ENCODE peak calls at places on chromosomes 1 and 21, in six cellular contexts. One of them, this sample, is unnamed.

GRCh38 chr1:63322944-63323865 is 838 bp downstream of the FOXD3 start:
- DNase-seq in A549: peak
- DNase-seq in cerebellar cortex: no peak
- DNase-seq in AG08396: peak
- DNase-seq in activated gamma-delta T cell treated with anti-CD3 and anti-CD28 coated beads, Interleukin-2, amount 50 U/mL, for 16 hours: no peak
- DNase-seq in adrenal gland: no peak
- DNase-seq in this sample: peak

GRCh38 chr1:209600541-209600940 is 17.0 kb downstream of the CAMK1G start:
- DNase-seq in A549: no peak
- DNase-seq in cerebellar cortex: no peak
- DNase-seq in AG08396: no peak
- DNase-seq in activated gamma-delta T cell treated with anti-CD3 and anti-CD28 coated beads, Interleukin-2, amount 50 U/mL, for 16 hours: no peak
- DNase-seq in adrenal gland: no peak
- DNase-seq in this sample: no peak

GRCh38 chr1:223628233-223628632 is 37.3 kb downstream of the CAPN8 start:
- DNase-seq in A549: peak
- DNase-seq in cerebellar cortex: peak
- DNase-seq in AG08396: peak
- DNase-seq in activated gamma-delta T cell treated with anti-CD3 and anti-CD28 coated beads, Interleukin-2, amount 50 U/mL, for 16 hours: peak
- DNase-seq in adrenal gland: peak
- DNase-seq in this sample: no peak

GRCh38 chr21:45317401-45318145 is 29.9 kb upstream of the POFUT2 start:
- DNase-seq in A549: no peak
- DNase-seq in cerebellar cortex: no peak
- DNase-seq in AG08396: peak
- DNase-seq in activated gamma-delta T cell treated with anti-CD3 and anti-CD28 coated beads, Interleukin-2, amount 50 U/mL, for 16 hours: no peak
- DNase-seq in adrenal gland: no peak
- DNase-seq in this sample: peak

GRCh38 chr1:17274186-17275170 is 25.6 kb downstream of the PADI3 start:
- DNase-seq in A549: peak
- DNase-seq in cerebellar cortex: peak
- DNase-seq in AG08396: peak
- DNase-seq in activated gamma-delta T cell treated with anti-CD3 and anti-CD28 coated beads, Interleukin-2, amount 50 U/mL, for 16 hours: no peak
- DNase-seq in adrenal gland: peak
- DNase-seq in this sample: peak

GRCh38 chr1:30258876-30259275 is 464.5 kb downstream of the MATN1 start:
- DNase-seq in A549: no peak
- DNase-seq in cerebellar cortex: no peak
- DNase-seq in AG08396: no peak
- DNase-seq in activated gamma-delta T cell treated with anti-CD3 and anti-CD28 coated beads, Interleukin-2, amount 50 U/mL, for 16 hours: no peak
- DNase-seq in adrenal gland: no peak
- DNase-seq in this sample: peak

GRCh38 chr1:233759665-233760064 is 144.8 kb upstream of the SLC35F3 start:
- DNase-seq in A549: no peak
- DNase-seq in cerebellar cortex: no peak
- DNase-seq in AG08396: no peak
- DNase-seq in activated gamma-delta T cell treated with anti-CD3 and anti-CD28 coated beads, Interleukin-2, amount 50 U/mL, for 16 hours: no peak
- DNase-seq in adrenal gland: no peak
- DNase-seq in this sample: no peak

GRCh38 chr1:167791281-167792209 is 69.8 kb downstream of the MPZL1 start:
- DNase-seq in A549: no peak
- DNase-seq in cerebellar cortex: no peak
- DNase-seq in AG08396: peak
- DNase-seq in activated gamma-delta T cell treated with anti-CD3 and anti-CD28 coated beads, Interleukin-2, amount 50 U/mL, for 16 hours: no peak
- DNase-seq in adrenal gland: peak
- DNase-seq in this sample: no peak

GRCh38 chr21:42093991-42094417 is 22.9 kb downstream of the UMODL1 start:
- DNase-seq in A549: peak
- DNase-seq in cerebellar cortex: peak
- DNase-seq in AG08396: peak
- DNase-seq in activated gamma-delta T cell treated with anti-CD3 and anti-CD28 coated beads, Interleukin-2, amount 50 U/mL, for 16 hours: no peak
- DNase-seq in adrenal gland: peak
- DNase-seq in this sample: no peak

GRCh38 chr1:233022246-233022645 is 71.8 kb downstream of the NTPCR start:
- DNase-seq in A549: no peak
- DNase-seq in cerebellar cortex: no peak
- DNase-seq in AG08396: no peak
- DNase-seq in activated gamma-delta T cell treated with anti-CD3 and anti-CD28 coated beads, Interleukin-2, amount 50 U/mL, for 16 hours: no peak
- DNase-seq in adrenal gland: no peak
- DNase-seq in this sample: no peak

GRCh38 chr1:42793824-42794223 is 9.0 kb downstream of the TMEM269 start:
- DNase-seq in A549: no peak
- DNase-seq in cerebellar cortex: no peak
- DNase-seq in AG08396: no peak
- DNase-seq in activated gamma-delta T cell treated with anti-CD3 and anti-CD28 coated beads, Interleukin-2, amount 50 U/mL, for 16 hours: no peak
- DNase-seq in adrenal gland: no peak
- DNase-seq in this sample: no peak

GRCh38 chr1:217780993-217781392 is 149.8 kb downstream of the SPATA17 start:
- DNase-seq in A549: no peak
- DNase-seq in cerebellar cortex: no peak
- DNase-seq in AG08396: no peak
- DNase-seq in activated gamma-delta T cell treated with anti-CD3 and anti-CD28 coated beads, Interleukin-2, amount 50 U/mL, for 16 hours: no peak
- DNase-seq in adrenal gland: no peak
- DNase-seq in this sample: no peak

GRCh38 chr1:155049651-155050559 is 1.2 kb upstream of the ADAM15 start:
- DNase-seq in A549: no peak
- DNase-seq in cerebellar cortex: no peak
- DNase-seq in AG08396: peak
- DNase-seq in activated gamma-delta T cell treated with anti-CD3 and anti-CD28 coated beads, Interleukin-2, amount 50 U/mL, for 16 hours: no peak
- DNase-seq in adrenal gland: no peak
- DNase-seq in this sample: no peak